ENCODE peak calls at places on chromosomes 7 and 10, in five cellular contexts. One of them, this sample, is unnamed.

GRCh38 chr7:155745737-155746136 is 66.5 kb downstream of the SHH start:
- DNase-seq in body of pancreas: no peak
- DNase-seq in COR-L47: no peak
- DNase-seq in MM.1S: no peak
- DNase-seq in NCI-H1436: no peak
- DNase-seq in this sample: no peak

GRCh38 chr7:121187676-121188075 is 141.1 kb upstream of the WNT16 start:
- DNase-seq in body of pancreas: no peak
- DNase-seq in COR-L47: no peak
- DNase-seq in MM.1S: no peak
- DNase-seq in NCI-H1436: no peak
- DNase-seq in this sample: no peak

GRCh38 chr10:97714401-97715258 is 1.1 kb downstream of the MARVELD1 start:
- DNase-seq in body of pancreas: peak
- DNase-seq in COR-L47: no peak
- DNase-seq in MM.1S: no peak
- DNase-seq in NCI-H1436: no peak
- DNase-seq in this sample: peak

GRCh38 chr10:21272585-21273399 is 252.7 kb downstream of the SKIDA1 start:
- DNase-seq in body of pancreas: no peak
- DNase-seq in COR-L47: no peak
- DNase-seq in MM.1S: no peak
- DNase-seq in NCI-H1436: no peak
- DNase-seq in this sample: no peak

GRCh38 chr7:1562611-1563051 is 6.6 kb upstream of the TMEM184A start:
- DNase-seq in body of pancreas: no peak
- DNase-seq in COR-L47: no peak
- DNase-seq in MM.1S: no peak
- DNase-seq in NCI-H1436: no peak
- DNase-seq in this sample: no peak

GRCh38 chr7:84803979-84804378 is 382.9 kb downstream of the SEMA3D start:
- DNase-seq in body of pancreas: no peak
- DNase-seq in COR-L47: no peak
- DNase-seq in MM.1S: no peak
- DNase-seq in NCI-H1436: no peak
- DNase-seq in this sample: no peak

GRCh38 chr10:119113805-119114732 is 10.2 kb downstream of the DENND10 start:
- DNase-seq in body of pancreas: peak
- DNase-seq in COR-L47: no peak
- DNase-seq in MM.1S: no peak
- DNase-seq in NCI-H1436: no peak
- DNase-seq in this sample: no peak

GRCh38 chr10:71606721-71607430 is 112.7 kb downstream of the C10orf105 start:
- DNase-seq in body of pancreas: no peak
- DNase-seq in COR-L47: no peak
- DNase-seq in MM.1S: no peak
- DNase-seq in NCI-H1436: no peak
- DNase-seq in this sample: no peak

GRCh38 chr7:111728635-111728995 is 166.3 kb upstream of the IMMP2L start:
- DNase-seq in body of pancreas: no peak
- DNase-seq in COR-L47: no peak
- DNase-seq in MM.1S: no peak
- DNase-seq in NCI-H1436: no peak
- DNase-seq in this sample: no peak

GRCh38 chr7:10824154-10824553 is 149.5 kb upstream of the PHF14 start:
- DNase-seq in body of pancreas: no peak
- DNase-seq in COR-L47: no peak
- DNase-seq in MM.1S: no peak
- DNase-seq in NCI-H1436: no peak
- DNase-seq in this sample: no peak

GRCh38 chr10:86635402-86635801 is 18.9 kb upstream of the OPN4 start:
- DNase-seq in body of pancreas: no peak
- DNase-seq in COR-L47: no peak
- DNase-seq in MM.1S: no peak
- DNase-seq in NCI-H1436: no peak
- DNase-seq in this sample: no peak

GRCh38 chr7:157771-158251 is 34.6 kb upstream of the FAM20C start:
- DNase-seq in body of pancreas: no peak
- DNase-seq in COR-L47: no peak
- DNase-seq in MM.1S: no peak
- DNase-seq in NCI-H1436: no peak
- DNase-seq in this sample: no peak

GRCh38 chr10:3825862-3826351 is 40.9 kb upstream of the KLF6 start:
- DNase-seq in body of pancreas: no peak
- DNase-seq in COR-L47: no peak
- DNase-seq in MM.1S: no peak
- DNase-seq in NCI-H1436: no peak
- DNase-seq in this sample: no peak

GRCh38 chr10:108970016-108970415 is 953.3 kb downstream of the XPNPEP1 start:
- DNase-seq in body of pancreas: no peak
- DNase-seq in COR-L47: no peak
- DNase-seq in MM.1S: peak
- DNase-seq in NCI-H1436: no peak
- DNase-seq in this sample: no peak

GRCh38 chr7:17020250-17020649 is 138.5 kb upstream of the AGR3 start:
- DNase-seq in body of pancreas: no peak
- DNase-seq in COR-L47: no peak
- DNase-seq in MM.1S: no peak
- DNase-seq in NCI-H1436: no peak
- DNase-seq in this sample: no peak

GRCh38 chr7:67618569-67619543 is 622.2 kb downstream of the TYW1 start:
- DNase-seq in body of pancreas: no peak
- DNase-seq in COR-L47: no peak
- DNase-seq in MM.1S: no peak
- DNase-seq in NCI-H1436: no peak
- DNase-seq in this sample: no peak

GRCh38 chr10:58829839-58830238 is 317.2 kb downstream of the BICC1 start:
- DNase-seq in body of pancreas: no peak
- DNase-seq in COR-L47: no peak
- DNase-seq in MM.1S: no peak
- DNase-seq in NCI-H1436: no peak
- DNase-seq in this sample: no peak

GRCh38 chr10:120982507-120982906 is 131.3 kb downstream of the WDR11 start:
- DNase-seq in body of pancreas: no peak
- DNase-seq in COR-L47: no peak
- DNase-seq in MM.1S: no peak
- DNase-seq in NCI-H1436: no peak
- DNase-seq in this sample: no peak

GRCh38 chr7:74097937-74098614 is 14.5 kb downstream of the LIMK1 start:
- DNase-seq in body of pancreas: peak
- DNase-seq in COR-L47: no peak
- DNase-seq in MM.1S: no peak
- DNase-seq in NCI-H1436: no peak
- DNase-seq in this sample: no peak

GRCh38 chr10:61897671-61898434 is 3.6 kb upstream of the ARID5B start:
- DNase-seq in body of pancreas: peak
- DNase-seq in COR-L47: peak
- DNase-seq in MM.1S: peak
- DNase-seq in NCI-H1436: peak
- DNase-seq in this sample: no peak

GRCh38 chr7:131159961-131160361 is 167.7 kb upstream of the MKLN1 start:
- DNase-seq in body of pancreas: no peak
- DNase-seq in COR-L47: no peak
- DNase-seq in MM.1S: no peak
- DNase-seq in NCI-H1436: no peak
- DNase-seq in this sample: no peak

GRCh38 chr10:19638173-19638872 is 177.9 kb upstream of the PLXDC2 start:
- DNase-seq in body of pancreas: peak
- DNase-seq in COR-L47: no peak
- DNase-seq in MM.1S: no peak
- DNase-seq in NCI-H1436: no peak
- DNase-seq in this sample: no peak

GRCh38 chr10:126187399-126187798 is 200.9 kb downstream of the ADAM12 start:
- DNase-seq in body of pancreas: no peak
- DNase-seq in COR-L47: no peak
- DNase-seq in MM.1S: no peak
- DNase-seq in NCI-H1436: no peak
- DNase-seq in this sample: no peak

GRCh38 chr7:80307251-80307856 is 172.7 kb downstream of the GNAI1 start:
- DNase-seq in body of pancreas: peak
- DNase-seq in COR-L47: no peak
- DNase-seq in MM.1S: no peak
- DNase-seq in NCI-H1436: no peak
- DNase-seq in this sample: no peak

GRCh38 chr7:7119668-7120208 is 62.6 kb upstream of the C1GALT1 start:
- DNase-seq in body of pancreas: no peak
- DNase-seq in COR-L47: no peak
- DNase-seq in MM.1S: no peak
- DNase-seq in NCI-H1436: no peak
- DNase-seq in this sample: no peak

GRCh38 chr7:38335490-38336135 is 62.2 kb upstream of the TARP start:
- DNase-seq in body of pancreas: peak
- DNase-seq in COR-L47: peak
- DNase-seq in MM.1S: peak
- DNase-seq in NCI-H1436: peak
- DNase-seq in this sample: peak

GRCh38 chr7:28812641-28813040 is 145.5 kb downstream of the TRIL start:
- DNase-seq in body of pancreas: no peak
- DNase-seq in COR-L47: no peak
- DNase-seq in MM.1S: no peak
- DNase-seq in NCI-H1436: no peak
- DNase-seq in this sample: no peak

GRCh38 chr10:113410618-113411017 is 142.2 kb upstream of the HABP2 start:
- DNase-seq in body of pancreas: no peak
- DNase-seq in COR-L47: no peak
- DNase-seq in MM.1S: no peak
- DNase-seq in NCI-H1436: no peak
- DNase-seq in this sample: no peak

GRCh38 chr10:62437696-62438095 is 63.5 kb downstream of the ZNF365 start:
- DNase-seq in body of pancreas: peak
- DNase-seq in COR-L47: peak
- DNase-seq in MM.1S: peak
- DNase-seq in NCI-H1436: peak
- DNase-seq in this sample: no peak

GRCh38 chr7:158966780-158967390 is 110.5 kb downstream of the DYNC2I1 start:
- DNase-seq in body of pancreas: no peak
- DNase-seq in COR-L47: no peak
- DNase-seq in MM.1S: no peak
- DNase-seq in NCI-H1436: no peak
- DNase-seq in this sample: no peak

GRCh38 chr10:60073781-60074656 is 167.7 kb upstream of the CCDC6 start:
- DNase-seq in body of pancreas: no peak
- DNase-seq in COR-L47: no peak
- DNase-seq in MM.1S: no peak
- DNase-seq in NCI-H1436: no peak
- DNase-seq in this sample: no peak

GRCh38 chr10:91634246-91634645 is 1.4 kb upstream of the PPP1R3C start:
- DNase-seq in body of pancreas: no peak
- DNase-seq in COR-L47: no peak
- DNase-seq in MM.1S: no peak
- DNase-seq in NCI-H1436: no peak
- DNase-seq in this sample: no peak

GRCh38 chr10:17147884-17148494 is 18.4 kb upstream of the CUBN start:
- DNase-seq in body of pancreas: no peak
- DNase-seq in COR-L47: no peak
- DNase-seq in MM.1S: no peak
- DNase-seq in NCI-H1436: no peak
- DNase-seq in this sample: no peak